ENCODE peak calls at places on chromosomes 13 and 19, in ten cellular contexts. F is osteocyte; L is NCI-H748 treated with DMSO at 0.1 percent for 48 hours; V is HEK293T; Y is caudate nucleus; R is nephron progenitor cell; W is stimulated activated effector memory CD8-positive, alpha-beta T cell treated with anti-CD3 and anti-CD28 coated beads, Interleukin-12 subunit alpha, Interleukin-12 subunit beta, amount 100 ng/mL, for 72 hours; P is H4; D is Peyer's patch; B is CD4-positive, alpha-beta memory T cell. N is an unnamed sample.

GRCh38 chr13:74662895-74663294 is 528.7 kb upstream of the KLF12 start:
- DNase-seq in W (no peak), F (no peak), L (no peak), V (no peak), D (no peak), B (no peak), P (no peak), R (no peak), Y (no peak), N (no peak)

GRCh38 chr19:55391702-55392615 is 6.2 kb downstream of the RPL28 start:
- DNase-seq in F (no peak), P (no peak), D (no peak), V (no peak), R (no peak), W (no peak), L (no peak), B (no peak), Y (no peak), N (no peak)

GRCh38 chr19:4559569-4559968 is at the start of gene SEMA6B:
- DNase-seq in W (no peak), F (no peak), L (no peak), B (no peak), P (no peak), D (peak), Y (no peak), R (no peak), V (no peak), N (no peak)

GRCh38 chr13:75469087-75469486 is 12.9 kb downstream of the TBC1D4 start:
- DNase-seq in D (no peak), L (no peak), V (peak), B (no peak), R (peak), P (no peak), Y (no peak), W (no peak), F (no peak), N (no peak)

GRCh38 chr13:50731400-50731799 is 112.1 kb downstream of the DLEU7 start:
- DNase-seq in P (no peak), W (no peak), F (no peak), Y (no peak), D (no peak), L (peak), V (no peak), R (no peak), B (no peak), N (no peak)

GRCh38 chr19:12913871-12914690 is 5.0 kb downstream of the SYCE2 start:
- DNase-seq in R (no peak), W (peak), B (peak), F (no peak), D (peak), Y (no peak), V (no peak), P (no peak), L (no peak), N (peak)

GRCh38 chr13:97437729-97438128 is 3.8 kb downstream of the RAP2A start:
- DNase-seq in L (no peak), Y (no peak), R (no peak), P (no peak), V (no peak), W (no peak), B (no peak), D (no peak), F (no peak), N (no peak)

GRCh38 chr13:100550433-100550832 is 38.2 kb downstream of the GGACT start:
- DNase-seq in D (no peak), R (no peak), W (no peak), B (no peak), P (no peak), F (peak), Y (no peak), V (peak), L (no peak), N (no peak)

GRCh38 chr19:29842471-29843179 is 30.8 kb downstream of the CCNE1 start:
- DNase-seq in W (no peak), B (no peak), P (no peak), L (no peak), R (no peak), F (no peak), D (no peak), V (no peak), Y (no peak), N (no peak)

GRCh38 chr19:21568816-21569496 is 63.6 kb downstream of the ZNF429 start:
- DNase-seq in R (no peak), P (peak), D (peak), Y (peak), V (no peak), L (peak), B (peak), W (peak), F (no peak), N (peak)

GRCh38 chr19:49224856-49225255 is 67.3 kb downstream of the TRPM4 start:
- DNase-seq in L (peak), W (no peak), P (peak), F (no peak), D (peak), V (peak), R (peak), B (no peak), Y (no peak), N (no peak)

GRCh38 chr13:50843256-50844043 is at the start of gene DLEU7:
- DNase-seq in L (no peak), R (peak), Y (no peak), D (no peak), B (no peak), F (no peak), V (no peak), P (no peak), W (no peak), N (no peak)